ENCODE peak calls at places on chromosome 2, in nine cellular contexts. Q, G, B, D, W, F, E, Y and P are unnamed samples.

GRCh38 chr2:169806586-169806985 is 7.9 kb downstream of the SSB start:
- DNase-seq in Q (no peak), Y (no peak), G (no peak), F (no peak), D (no peak), W (no peak), E (no peak), B (no peak), P (no peak)

GRCh38 chr2:219417374-219417773 is 803 bp upstream of the DES start:
- DNase-seq in Q (no peak), W (peak; percentile 77), G (no peak), D (no peak), B (no peak), Y (no peak), F (no peak), E (no peak), P (no peak)

GRCh38 chr2:168009900-168010299 is 237.5 kb downstream of the STK39 start:
- DNase-seq in G (no peak), B (no peak), E (no peak), Q (no peak), D (no peak), W (no peak), Y (no peak), F (no peak), P (no peak)

GRCh38 chr2:27583390-27583915 is 611 bp downstream of the ZNF512 start:
- DNase-seq in G (no peak), B (no peak), E (no peak), Y (no peak), Q (peak; percentile 15), F (no peak), D (no peak), W (no peak), P (no peak)

GRCh38 chr2:179646173-179646762 is 215.1 kb downstream of the ZNF385B start:
- DNase-seq in G (peak; percentile 42), B (no peak), F (no peak), W (no peak), E (no peak), Q (no peak), D (no peak), Y (peak; percentile 61), P (no peak)

GRCh38 chr2:191115801-191116200 is 35.0 kb downstream of the STAT4 start:
- DNase-seq in B (no peak), E (no peak), W (no peak), Q (no peak), Y (no peak), F (no peak), D (no peak), G (no peak), P (no peak)

GRCh38 chr2:62947403-62947802 is 103.2 kb upstream of the OTX1 start:
- DNase-seq in G (no peak), B (no peak), D (no peak), E (no peak), F (no peak), Q (no peak), W (no peak), Y (no peak), P (no peak)

GRCh38 chr2:42768706-42769256 is 4.8 kb upstream of the OXER1 start:
- DNase-seq in F (no peak), Y (no peak), B (no peak), G (no peak), E (no peak), D (no peak), Q (no peak), W (no peak), P (no peak)

GRCh38 chr2:203732072-203732952 is 25.9 kb downstream of the CD28 start:
- DNase-seq in Y (no peak), F (no peak), D (no peak), G (no peak), B (no peak), Q (no peak), E (no peak), W (no peak), P (peak; percentile 56)

GRCh38 chr2:9750224-9751215 is 92.8 kb upstream of the TAF1B start:
- DNase-seq in E (no peak), Y (no peak), G (no peak), W (no peak), D (no peak), F (no peak), B (no peak), Q (no peak), P (no peak)

GRCh38 chr2:133790706-133791105 is 222.4 kb upstream of the NCKAP5 start:
- DNase-seq in W (no peak), B (no peak), E (no peak), F (no peak), G (no peak), D (no peak), Q (no peak), Y (no peak), P (no peak)

GRCh38 chr2:236988216-236988615 is 97.5 kb upstream of the COPS8 start:
- DNase-seq in F (no peak), Y (no peak), B (no peak), E (no peak), G (no peak), W (no peak), D (no peak), Q (no peak), P (no peak)

GRCh38 chr2:27723372-27724144 is 48.0 kb upstream of the MRPL33 start:
- DNase-seq in Q (peak; percentile 42), E (peak; percentile 78), Y (peak; percentile 61), G (peak; percentile 67), D (no peak), F (peak; percentile 53), W (peak; percentile 81), B (no peak), P (no peak)

GRCh38 chr2:36753706-36754221 is 57.3 kb downstream of the VIT start:
- DNase-seq in Q (no peak), F (peak; percentile 43), W (no peak), G (no peak), D (no peak), B (no peak), Y (no peak), E (no peak), P (no peak)

GRCh38 chr2:29317077-29317517 is 201.9 kb downstream of the CLIP4 start:
- DNase-seq in Y (no peak), G (no peak), E (no peak), W (no peak), F (no peak), D (no peak), Q (no peak), B (no peak), P (no peak)

GRCh38 chr2:98026292-98026691 is 30.5 kb upstream of the TMEM131 start:
- DNase-seq in F (no peak), W (no peak), D (no peak), G (no peak), Y (no peak), Q (no peak), E (peak; percentile 17), B (no peak), P (no peak)

GRCh38 chr2:28080911-28081310 is 190.4 kb downstream of the BABAM2 start:
- DNase-seq in D (peak; percentile 36), W (no peak), G (no peak), B (no peak), Y (peak; percentile 35), Q (no peak), E (no peak), F (no peak), P (peak; percentile 62)

GRCh38 chr2:240896871-240897692 is 1.1 kb upstream of the MAB21L4 start:
- DNase-seq in Y (no peak), B (no peak), Q (no peak), W (peak; percentile 36), G (peak; percentile 84), D (no peak), E (peak; percentile 68), F (peak; percentile 10), P (no peak)

GRCh38 chr2:173997779-173998178 is 32.6 kb upstream of the SP3 start:
- DNase-seq in B (no peak), Y (no peak), E (no peak), D (no peak), W (no peak), G (no peak), Q (no peak), F (no peak), P (no peak)

GRCh38 chr2:8999802-9000201 is 3.7 kb downstream of the MBOAT2 start:
- DNase-seq in D (no peak), F (no peak), Y (no peak), G (no peak), Q (no peak), W (no peak), E (no peak), B (no peak), P (no peak)

GRCh38 chr2:10254373-10255188 is 48.1 kb upstream of the HPCAL1 start:
- DNase-seq in E (no peak), D (no peak), W (no peak), Y (peak; percentile 96), G (no peak), B (no peak), F (no peak), Q (no peak), P (peak; percentile 4)

GRCh38 chr2:112000399-112001135 is 54.5 kb upstream of the TMEM87B start:
- DNase-seq in W (no peak), B (no peak), D (no peak), F (no peak), E (no peak), G (no peak), Y (no peak), Q (no peak), P (no peak)
- H3K4me3 ChIP-seq in W (no peak overlapping the region), B (no peak overlapping the region), D (no peak overlapping the region), F (no peak overlapping the region), E (no peak overlapping the region), G (no peak overlapping the region), Y (no peak overlapping the region), Q (peak overlapping the region; percentile 22), P (no peak overlapping the region)

DNA sequence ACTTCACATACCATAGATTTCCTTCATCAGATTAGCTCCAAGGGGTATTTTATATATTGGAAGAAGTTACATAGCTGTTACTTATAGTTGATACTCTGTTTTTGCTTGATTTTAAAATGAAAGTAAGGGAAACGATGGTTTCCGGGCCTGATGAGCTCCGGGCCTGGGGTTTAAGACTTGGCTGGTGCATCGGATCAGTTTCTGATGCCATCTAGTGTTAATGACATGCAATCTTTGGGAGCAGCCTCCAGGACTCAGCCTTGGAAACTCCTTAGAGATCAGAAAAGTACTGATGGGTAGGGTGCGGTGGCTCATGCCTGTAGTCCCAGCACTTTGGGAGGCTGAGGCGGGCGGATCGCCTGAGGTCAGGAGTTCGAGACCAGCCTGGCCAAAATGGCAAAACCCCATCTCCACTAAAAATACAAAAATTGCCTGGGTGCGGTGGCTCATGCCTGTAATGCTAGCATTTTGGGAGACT is 47.1 kb upstream of the CNOT11 start:
- DNase-seq in Y (peak; percentile 57), B (no peak), F (peak; percentile 82), G (peak; percentile 40), Q (no peak), E (peak; percentile 52), W (peak; percentile 73), D (peak; percentile 72), P (peak; percentile 39)
- H3K4me3 ChIP-seq in Y (no peak overlapping the region), B (peak overlapping the region; percentile 20), F (peak overlapping the region; percentile 10), G (no peak overlapping the region), Q (no peak overlapping the region), E (no peak overlapping the region), W (peak overlapping the region; percentile 39), D (peak overlapping the region; percentile 5), P (peak overlapping the region; percentile 17)

GRCh38 chr2:46299365-46300263 is 2.4 kb downstream of the EPAS1 start:
- DNase-seq in D (no peak), Q (no peak), W (peak; percentile 91), F (peak; percentile 79), Y (peak; percentile 66), G (peak; percentile 74), E (peak; percentile 81), B (no peak), P (peak; percentile 28)
- H3K4me3 ChIP-seq in D (peak overlapping the region; percentile 55), Q (no peak overlapping the region), W (peak overlapping the region; percentile 93), F (peak overlapping the region; percentile 62), Y (peak overlapping the region; percentile 91), G (peak overlapping the region; percentile 91), E (peak overlapping the region; percentile 74), B (peak overlapping the region; percentile 63), P (peak overlapping the region; percentile 63)

GRCh38 chr2:196233033-196233807 is 61.8 kb upstream of the STK17B start:
- DNase-seq in F (peak; percentile 95), Y (no peak), Q (peak; percentile 45), D (peak; percentile 74), B (no peak), E (peak; percentile 48), G (no peak), W (no peak), P (peak; percentile 63)
- H3K4me3 ChIP-seq in F (no peak overlapping the region), Y (no peak overlapping the region), Q (peak overlapping the region; percentile 9), D (no peak overlapping the region), B (no peak overlapping the region), E (no peak overlapping the region), G (no peak overlapping the region), W (no peak overlapping the region), P (no peak overlapping the region)